ENCODE peak calls at places on chromosomes 3 and 15, in nine cellular contexts. One of them, this sample, is unnamed.

GRCh38 chr15:40340740-40341400 is at the start of gene CCDC9B:
- DNase-seq in CD4-positive, alpha-beta memory T cell: no peak
- DNase-seq in CD8-positive, alpha-beta memory T cell: no peak
- DNase-seq in heart left ventricle: peak
- DNase-seq in body of pancreas: peak
- DNase-seq in H9: no peak
- DNase-seq in aorta: peak
- DNase-seq in transverse colon: peak
- DNase-seq in lower lobe of right lung: peak
- DNase-seq in this sample: peak

GRCh38 chr3:123840961-123841360 is 43.2 kb downstream of the MYLK start:
- DNase-seq in CD4-positive, alpha-beta memory T cell: no peak
- DNase-seq in CD8-positive, alpha-beta memory T cell: no peak
- DNase-seq in heart left ventricle: no peak
- DNase-seq in body of pancreas: no peak
- DNase-seq in H9: no peak
- DNase-seq in aorta: no peak
- DNase-seq in transverse colon: no peak
- DNase-seq in lower lobe of right lung: no peak
- DNase-seq in this sample: no peak

GRCh38 chr3:28951773-28952556 is 328.9 kb upstream of the RBMS3 start:
- DNase-seq in CD4-positive, alpha-beta memory T cell: no peak
- DNase-seq in CD8-positive, alpha-beta memory T cell: no peak
- DNase-seq in heart left ventricle: no peak
- DNase-seq in body of pancreas: no peak
- DNase-seq in H9: no peak
- DNase-seq in aorta: no peak
- DNase-seq in transverse colon: no peak
- DNase-seq in lower lobe of right lung: no peak
- DNase-seq in this sample: no peak

GRCh38 chr3:187713504-187713903 is 11.1 kb upstream of the RTP2 start:
- DNase-seq in CD4-positive, alpha-beta memory T cell: peak
- DNase-seq in CD8-positive, alpha-beta memory T cell: no peak
- DNase-seq in heart left ventricle: no peak
- DNase-seq in body of pancreas: no peak
- DNase-seq in H9: no peak
- DNase-seq in aorta: no peak
- DNase-seq in transverse colon: no peak
- DNase-seq in lower lobe of right lung: no peak
- DNase-seq in this sample: no peak

GRCh38 chr3:198028718-198029117 is 68.7 kb downstream of the LMLN start:
- DNase-seq in CD4-positive, alpha-beta memory T cell: no peak
- DNase-seq in CD8-positive, alpha-beta memory T cell: no peak
- DNase-seq in heart left ventricle: no peak
- DNase-seq in body of pancreas: no peak
- DNase-seq in H9: no peak
- DNase-seq in aorta: no peak
- DNase-seq in transverse colon: no peak
- DNase-seq in lower lobe of right lung: no peak
- DNase-seq in this sample: no peak

GRCh38 chr3:11379824-11380281 is 107.7 kb downstream of the ATG7 start:
- DNase-seq in CD4-positive, alpha-beta memory T cell: no peak
- DNase-seq in CD8-positive, alpha-beta memory T cell: no peak
- DNase-seq in heart left ventricle: no peak
- DNase-seq in body of pancreas: no peak
- DNase-seq in H9: no peak
- DNase-seq in aorta: no peak
- DNase-seq in transverse colon: no peak
- DNase-seq in lower lobe of right lung: no peak
- DNase-seq in this sample: no peak

GRCh38 chr3:13812039-13812438 is 67.8 kb downstream of the WNT7A start:
- DNase-seq in CD4-positive, alpha-beta memory T cell: no peak
- DNase-seq in CD8-positive, alpha-beta memory T cell: no peak
- DNase-seq in heart left ventricle: no peak
- DNase-seq in body of pancreas: no peak
- DNase-seq in H9: no peak
- DNase-seq in aorta: peak
- DNase-seq in transverse colon: no peak
- DNase-seq in lower lobe of right lung: no peak
- DNase-seq in this sample: peak

GRCh38 chr15:65451989-65452388 is 29.2 kb upstream of the IGDCC4 start:
- DNase-seq in CD4-positive, alpha-beta memory T cell: no peak
- DNase-seq in CD8-positive, alpha-beta memory T cell: no peak
- DNase-seq in heart left ventricle: no peak
- DNase-seq in body of pancreas: no peak
- DNase-seq in H9: no peak
- DNase-seq in aorta: no peak
- DNase-seq in transverse colon: no peak
- DNase-seq in lower lobe of right lung: no peak
- DNase-seq in this sample: no peak

GRCh38 chr15:34850121-34850520 is 54.8 kb upstream of the ACTC1 start:
- DNase-seq in CD4-positive, alpha-beta memory T cell: no peak
- DNase-seq in CD8-positive, alpha-beta memory T cell: no peak
- DNase-seq in heart left ventricle: peak
- DNase-seq in body of pancreas: no peak
- DNase-seq in H9: no peak
- DNase-seq in aorta: peak
- DNase-seq in transverse colon: no peak
- DNase-seq in lower lobe of right lung: no peak
- DNase-seq in this sample: no peak

GRCh38 chr3:51393564-51393963 is 2.5 kb downstream of the RBM15B start:
- DNase-seq in CD4-positive, alpha-beta memory T cell: no peak
- DNase-seq in CD8-positive, alpha-beta memory T cell: no peak
- DNase-seq in heart left ventricle: no peak
- DNase-seq in body of pancreas: no peak
- DNase-seq in H9: no peak
- DNase-seq in aorta: peak
- DNase-seq in transverse colon: no peak
- DNase-seq in lower lobe of right lung: no peak
- DNase-seq in this sample: no peak

GRCh38 chr3:83894223-83894622 is 1064.6 kb upstream of the CADM2 start:
- DNase-seq in CD4-positive, alpha-beta memory T cell: no peak
- DNase-seq in CD8-positive, alpha-beta memory T cell: no peak
- DNase-seq in heart left ventricle: no peak
- DNase-seq in body of pancreas: no peak
- DNase-seq in H9: no peak
- DNase-seq in aorta: no peak
- DNase-seq in transverse colon: no peak
- DNase-seq in lower lobe of right lung: no peak
- DNase-seq in this sample: no peak

GRCh38 chr15:31274496-31275330 is 51.9 kb upstream of the KLF13 start:
- DNase-seq in CD4-positive, alpha-beta memory T cell: no peak
- DNase-seq in CD8-positive, alpha-beta memory T cell: no peak
- DNase-seq in heart left ventricle: no peak
- DNase-seq in body of pancreas: no peak
- DNase-seq in H9: peak
- DNase-seq in aorta: no peak
- DNase-seq in transverse colon: no peak
- DNase-seq in lower lobe of right lung: no peak
- DNase-seq in this sample: no peak

GRCh38 chr15:101523560-101523940 is 34.0 kb upstream of the PCSK6 start:
- DNase-seq in CD4-positive, alpha-beta memory T cell: no peak
- DNase-seq in CD8-positive, alpha-beta memory T cell: no peak
- DNase-seq in heart left ventricle: no peak
- DNase-seq in body of pancreas: no peak
- DNase-seq in H9: no peak
- DNase-seq in aorta: no peak
- DNase-seq in transverse colon: peak
- DNase-seq in lower lobe of right lung: no peak
- DNase-seq in this sample: peak

GRCh38 chr3:194640829-194641228 is 7.6 kb upstream of the TMEM44 start:
- DNase-seq in CD4-positive, alpha-beta memory T cell: no peak
- DNase-seq in CD8-positive, alpha-beta memory T cell: peak
- DNase-seq in heart left ventricle: no peak
- DNase-seq in body of pancreas: no peak
- DNase-seq in H9: no peak
- DNase-seq in aorta: no peak
- DNase-seq in transverse colon: no peak
- DNase-seq in lower lobe of right lung: no peak
- DNase-seq in this sample: no peak

GRCh38 chr3:174325834-174326705 is 533.1 kb upstream of the NAALADL2 start:
- DNase-seq in CD4-positive, alpha-beta memory T cell: no peak
- DNase-seq in CD8-positive, alpha-beta memory T cell: no peak
- DNase-seq in heart left ventricle: no peak
- DNase-seq in body of pancreas: no peak
- DNase-seq in H9: no peak
- DNase-seq in aorta: no peak
- DNase-seq in transverse colon: no peak
- DNase-seq in lower lobe of right lung: no peak
- DNase-seq in this sample: no peak

GRCh38 chr15:71052356-71052755 is 62.9 kb upstream of the THSD4 start:
- DNase-seq in CD4-positive, alpha-beta memory T cell: no peak
- DNase-seq in CD8-positive, alpha-beta memory T cell: no peak
- DNase-seq in heart left ventricle: no peak
- DNase-seq in body of pancreas: no peak
- DNase-seq in H9: no peak
- DNase-seq in aorta: no peak
- DNase-seq in transverse colon: no peak
- DNase-seq in lower lobe of right lung: no peak
- DNase-seq in this sample: no peak

GRCh38 chr15:55914446-55914845 is 79.0 kb downstream of the NEDD4 start:
- DNase-seq in CD4-positive, alpha-beta memory T cell: no peak
- DNase-seq in CD8-positive, alpha-beta memory T cell: no peak
- DNase-seq in heart left ventricle: no peak
- DNase-seq in body of pancreas: no peak
- DNase-seq in H9: no peak
- DNase-seq in aorta: no peak
- DNase-seq in transverse colon: no peak
- DNase-seq in lower lobe of right lung: no peak
- DNase-seq in this sample: no peak
- H3K27ac ChIP-seq in CD4-positive, alpha-beta memory T cell: no peak
- H3K27ac ChIP-seq in CD8-positive, alpha-beta memory T cell: no peak
- H3K27ac ChIP-seq in heart left ventricle: no peak
- H3K27ac ChIP-seq in body of pancreas: no peak
- H3K27ac ChIP-seq in H9: no peak
- H3K27ac ChIP-seq in aorta: no peak
- H3K27ac ChIP-seq in transverse colon: no peak
- H3K27ac ChIP-seq in lower lobe of right lung: no peak
- H3K27ac ChIP-seq in this sample: no peak

GRCh38 chr3:102665183-102665582 is 230.4 kb downstream of the ZPLD1 start:
- DNase-seq in CD4-positive, alpha-beta memory T cell: no peak
- DNase-seq in CD8-positive, alpha-beta memory T cell: no peak
- DNase-seq in heart left ventricle: no peak
- DNase-seq in body of pancreas: no peak
- DNase-seq in H9: no peak
- DNase-seq in aorta: no peak
- DNase-seq in transverse colon: no peak
- DNase-seq in lower lobe of right lung: no peak
- DNase-seq in this sample: no peak

GRCh38 chr3:102662223-102662622 is 227.4 kb downstream of the ZPLD1 start:
- DNase-seq in CD4-positive, alpha-beta memory T cell: no peak
- DNase-seq in CD8-positive, alpha-beta memory T cell: no peak
- DNase-seq in heart left ventricle: no peak
- DNase-seq in body of pancreas: no peak
- DNase-seq in H9: no peak
- DNase-seq in aorta: no peak
- DNase-seq in transverse colon: no peak
- DNase-seq in lower lobe of right lung: no peak
- DNase-seq in this sample: no peak

GRCh38 chr3:102664126-102664525 is 229.3 kb downstream of the ZPLD1 start:
- DNase-seq in CD4-positive, alpha-beta memory T cell: no peak
- DNase-seq in CD8-positive, alpha-beta memory T cell: no peak
- DNase-seq in heart left ventricle: no peak
- DNase-seq in body of pancreas: no peak
- DNase-seq in H9: no peak
- DNase-seq in aorta: no peak
- DNase-seq in transverse colon: no peak
- DNase-seq in lower lobe of right lung: peak
- DNase-seq in this sample: no peak

GRCh38 chr3:102660653-102661052 is 225.8 kb downstream of the ZPLD1 start:
- DNase-seq in CD4-positive, alpha-beta memory T cell: no peak
- DNase-seq in CD8-positive, alpha-beta memory T cell: no peak
- DNase-seq in heart left ventricle: no peak
- DNase-seq in body of pancreas: no peak
- DNase-seq in H9: no peak
- DNase-seq in aorta: no peak
- DNase-seq in transverse colon: no peak
- DNase-seq in lower lobe of right lung: no peak
- DNase-seq in this sample: no peak
- H3K27ac ChIP-seq in CD4-positive, alpha-beta memory T cell: no peak
- H3K27ac ChIP-seq in CD8-positive, alpha-beta memory T cell: no peak
- H3K27ac ChIP-seq in heart left ventricle: no peak
- H3K27ac ChIP-seq in body of pancreas: no peak
- H3K27ac ChIP-seq in H9: no peak
- H3K27ac ChIP-seq in aorta: no peak
- H3K27ac ChIP-seq in transverse colon: no peak
- H3K27ac ChIP-seq in lower lobe of right lung: no peak
- H3K27ac ChIP-seq in this sample: no peak

GRCh38 chr3:27720899-27721716 is 1.0 kb downstream of the EOMES start:
- DNase-seq in CD4-positive, alpha-beta memory T cell: no peak
- DNase-seq in CD8-positive, alpha-beta memory T cell: peak
- DNase-seq in heart left ventricle: no peak
- DNase-seq in body of pancreas: no peak
- DNase-seq in H9: peak
- DNase-seq in aorta: no peak
- DNase-seq in transverse colon: no peak
- DNase-seq in lower lobe of right lung: no peak
- DNase-seq in this sample: no peak
- H3K27ac ChIP-seq in CD4-positive, alpha-beta memory T cell: no peak
- H3K27ac ChIP-seq in CD8-positive, alpha-beta memory T cell: peak
- H3K27ac ChIP-seq in heart left ventricle: no peak
- H3K27ac ChIP-seq in body of pancreas: no peak
- H3K27ac ChIP-seq in H9: no peak
- H3K27ac ChIP-seq in aorta: no peak
- H3K27ac ChIP-seq in transverse colon: no peak
- H3K27ac ChIP-seq in lower lobe of right lung: peak
- H3K27ac ChIP-seq in this sample: no peak

GRCh38 chr3:127455541-127456450 is 134.7 kb downstream of the TPRA1 start:
- DNase-seq in CD4-positive, alpha-beta memory T cell: no peak
- DNase-seq in CD8-positive, alpha-beta memory T cell: peak
- DNase-seq in heart left ventricle: peak
- DNase-seq in body of pancreas: peak
- DNase-seq in H9: peak
- DNase-seq in aorta: peak
- DNase-seq in transverse colon: peak
- DNase-seq in lower lobe of right lung: peak
- DNase-seq in this sample: peak

GRCh38 chr3:127454968-127455367 is 135.6 kb downstream of the TPRA1 start:
- DNase-seq in CD4-positive, alpha-beta memory T cell: no peak
- DNase-seq in CD8-positive, alpha-beta memory T cell: no peak
- DNase-seq in heart left ventricle: no peak
- DNase-seq in body of pancreas: no peak
- DNase-seq in H9: peak
- DNase-seq in aorta: peak
- DNase-seq in transverse colon: no peak
- DNase-seq in lower lobe of right lung: no peak
- DNase-seq in this sample: no peak

GRCh38 chr3:127457746-127458145 is 132.8 kb downstream of the TPRA1 start:
- DNase-seq in CD4-positive, alpha-beta memory T cell: no peak
- DNase-seq in CD8-positive, alpha-beta memory T cell: no peak
- DNase-seq in heart left ventricle: no peak
- DNase-seq in body of pancreas: peak
- DNase-seq in H9: no peak
- DNase-seq in aorta: peak
- DNase-seq in transverse colon: no peak
- DNase-seq in lower lobe of right lung: no peak
- DNase-seq in this sample: no peak

GRCh38 chr3:127457094-127457475 is 133.4 kb downstream of the TPRA1 start:
- DNase-seq in CD4-positive, alpha-beta memory T cell: no peak
- DNase-seq in CD8-positive, alpha-beta memory T cell: no peak
- DNase-seq in heart left ventricle: no peak
- DNase-seq in body of pancreas: peak
- DNase-seq in H9: peak
- DNase-seq in aorta: peak
- DNase-seq in transverse colon: peak
- DNase-seq in lower lobe of right lung: no peak
- DNase-seq in this sample: no peak

GRCh38 chr3:127456471-127457093 is 134.0 kb downstream of the TPRA1 start:
- DNase-seq in CD4-positive, alpha-beta memory T cell: no peak
- DNase-seq in CD8-positive, alpha-beta memory T cell: no peak
- DNase-seq in heart left ventricle: no peak
- DNase-seq in body of pancreas: peak
- DNase-seq in H9: no peak
- DNase-seq in aorta: peak
- DNase-seq in transverse colon: no peak
- DNase-seq in lower lobe of right lung: no peak
- DNase-seq in this sample: no peak
- H3K27ac ChIP-seq in CD4-positive, alpha-beta memory T cell: no peak
- H3K27ac ChIP-seq in CD8-positive, alpha-beta memory T cell: no peak
- H3K27ac ChIP-seq in heart left ventricle: no peak
- H3K27ac ChIP-seq in body of pancreas: no peak
- H3K27ac ChIP-seq in H9: no peak
- H3K27ac ChIP-seq in aorta: no peak
- H3K27ac ChIP-seq in transverse colon: no peak
- H3K27ac ChIP-seq in lower lobe of right lung: peak
- H3K27ac ChIP-seq in this sample: no peak